ENCODE peak calls at places on chromosome 18, in five cellular contexts. F is endothelial cell, U is foreskin fibroblast, S is fibroblast of pulmonary artery, X is astrocyte of the spinal cord. J is an unnamed sample.

GRCh38 chr18:62486290-62486964 is 36.4 kb upstream of the ZCCHC2 start:
- DNase-seq in S (peak; percentile 39), F (no peak), X (peak; percentile 22), U (no peak), J (peak; percentile 58)

GRCh38 chr18:30945769-30946168 is 96.8 kb downstream of the DSC3 start:
- DNase-seq in F (no peak), X (peak; percentile 65), S (no peak), U (no peak), J (no peak)

GRCh38 chr18:48616484-48617255 is 77.8 kb downstream of the CTIF start:
- DNase-seq in U (no peak), S (peak; percentile 75), F (no peak), X (no peak), J (peak; percentile 82)

GRCh38 chr18:63443820-63444219 is 21.5 kb upstream of the VPS4B start:
- DNase-seq in S (no peak), F (no peak), U (no peak), X (no peak), J (no peak)

GRCh38 chr18:32289480-32290075 is 99.7 kb downstream of the MEP1B start:
- DNase-seq in U (peak; percentile 39), S (peak; percentile 86), X (peak; percentile 67), F (peak; percentile 74), J (peak; percentile 80)

GRCh38 chr18:28690836-28691835 is 514.2 kb upstream of the CDH2 start:
- DNase-seq in F (no peak), U (peak; percentile 45), S (peak; percentile 11), X (peak; percentile 39), J (no peak)

GRCh38 chr18:67104700-67105284 is 411.7 kb downstream of the DSEL start:
- DNase-seq in U (peak; percentile 25), S (peak; percentile 82), X (peak; percentile 61), F (peak; percentile 77), J (peak; percentile 70)

GRCh38 chr18:48116873-48117630 is 186.6 kb upstream of the SMAD2 start:
- DNase-seq in U (no peak), S (no peak), F (no peak), X (no peak), J (no peak)

GRCh38 chr18:6249110-6249680 is 165.5 kb downstream of the L3MBTL4 start:
- DNase-seq in S (no peak), F (no peak), X (no peak), U (no peak), J (no peak)

GRCh38 chr18:44733069-44733753 is 52.5 kb downstream of the SETBP1 start:
- DNase-seq in X (peak; percentile 92), U (peak; percentile 92), S (peak; percentile 42), F (no peak), J (peak; percentile 74)

GRCh38 chr18:23137093-23137640 is 1.9 kb downstream of the CABLES1 start:
- DNase-seq in U (no peak), X (no peak), F (peak; percentile 14), S (peak; percentile 47), J (peak; percentile 65)

GRCh38 chr18:6752200-6752873 is 22.8 kb downstream of the ARHGAP28 start:
- DNase-seq in X (peak; percentile 94), F (peak; percentile 13), S (peak; percentile 17), U (peak; percentile 30), J (peak; percentile 39)

GRCh38 chr18:37222383-37223378 is 342.9 kb downstream of the CELF4 start:
- DNase-seq in X (no peak), F (no peak), U (no peak), S (no peak), J (peak; percentile 4)

DNA sequence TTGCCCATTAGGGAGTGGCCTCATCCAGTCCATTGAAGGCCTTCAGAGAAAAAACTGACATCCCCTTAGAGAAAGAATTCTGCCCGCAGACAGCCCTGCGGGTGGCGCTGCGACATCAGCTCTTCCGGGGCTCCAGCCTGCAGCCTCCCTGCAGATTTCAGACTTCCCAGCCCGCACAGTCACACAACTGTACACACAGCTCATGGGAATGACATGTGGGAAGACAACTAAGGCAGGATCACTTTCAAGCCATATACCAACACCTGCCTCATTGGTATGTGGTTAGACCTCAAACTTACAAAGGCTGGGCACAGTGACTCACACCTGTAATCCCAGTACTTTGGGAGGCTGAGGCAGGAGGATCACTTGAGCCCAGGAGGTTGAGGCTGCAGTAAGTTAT is 24.8 kb upstream of the TUBB6 start:
- DNase-seq in S (peak; percentile 38), F (peak; percentile 53), U (peak; percentile 38), X (peak; percentile 38), J (no peak)
- TF ChIP-seq CTCF in S (peak; percentile 25), F (peak; percentile 36), U (peak; percentile 16), X (peak; percentile 43), J (peak; percentile 15)

GRCh38 chr18:8069708-8070107 is 502.6 kb downstream of the PTPRM start:
- DNase-seq in X (no peak), U (no peak), S (no peak), F (no peak), J (no peak)

DNA sequence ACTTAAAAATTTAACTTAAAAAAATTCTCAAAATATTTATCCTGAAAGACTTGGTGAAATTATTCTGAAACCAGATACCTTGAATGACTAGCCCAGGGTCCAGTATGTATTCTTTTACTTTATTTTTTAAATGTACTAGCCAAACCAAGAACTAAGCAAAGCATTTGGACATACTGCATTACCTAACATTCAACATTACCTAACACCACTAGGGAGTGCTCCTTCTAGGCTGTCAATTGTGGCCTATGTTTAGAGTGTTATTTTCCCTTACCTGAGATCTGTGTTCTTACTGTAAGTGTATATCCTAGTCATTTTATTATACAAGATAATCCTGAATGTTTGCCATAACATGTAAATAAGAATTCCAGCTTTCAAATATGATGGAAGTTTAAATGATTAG is 496.6 kb downstream of the PTPRM start:
- DNase-seq in U (no peak), S (no peak), F (no peak), X (no peak), J (no peak)
- TF ChIP-seq CTCF in U (no peak), S (no peak), F (no peak), X (no peak), J (no peak)

GRCh38 chr18:3447895-3448844 is 1.8 kb upstream of the TGIF1 start:
- DNase-seq in U (peak; percentile 99), S (peak; percentile 98), X (peak; percentile 99), F (peak; percentile 93), J (peak; percentile 96)
- TF ChIP-seq CTCF in U (no peak), S (peak; percentile 4), X (peak; percentile 26), F (peak; percentile 16), J (no peak)

GRCh38 chr18:52339891-52340371 is at the start of gene DCC:
- DNase-seq in U (peak; percentile 78), F (peak; percentile 67), X (peak; percentile 62), S (peak; percentile 61), J (peak; percentile 21)
- TF ChIP-seq CTCF in U (no peak), F (no peak), X (peak; percentile 60), S (peak; percentile 49), J (peak; percentile 31)

DNA sequence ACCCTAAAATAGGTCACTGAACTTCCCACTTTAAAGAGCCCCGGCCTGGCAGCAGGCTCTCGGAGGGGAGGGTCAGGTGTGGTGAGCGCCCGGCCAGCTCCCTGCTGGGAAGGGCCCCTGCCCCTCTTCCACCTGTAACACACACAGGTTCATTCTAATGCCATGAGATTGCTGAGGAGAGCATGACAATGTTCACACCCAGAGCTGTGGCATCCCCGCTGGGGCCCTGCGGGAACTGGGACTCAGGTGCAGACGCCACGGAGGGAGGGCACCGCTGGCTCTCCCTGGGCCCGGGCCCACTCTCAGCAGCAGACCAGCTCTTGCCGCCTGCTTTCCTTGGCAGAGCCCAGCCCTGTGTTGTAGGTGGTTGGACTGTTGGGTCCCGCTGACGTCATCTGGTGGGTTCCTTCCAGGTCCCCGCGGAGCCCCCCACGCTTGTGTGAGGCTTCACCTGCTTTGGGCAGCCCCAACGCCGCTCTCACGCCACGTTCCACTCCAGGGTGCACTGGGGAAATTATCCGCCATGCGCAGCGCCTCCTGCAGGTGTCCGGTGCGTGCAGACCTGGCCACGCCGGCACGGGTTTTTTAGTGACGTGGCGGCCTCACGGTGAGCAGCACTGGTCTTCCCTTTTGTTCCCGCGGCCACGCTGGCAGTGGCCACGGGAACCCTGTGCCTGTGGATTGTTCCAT is 50.4 kb upstream of the KCNG2 start:
- DNase-seq in S (no peak), F (no peak), U (no peak), X (no peak), J (no peak)
- TF ChIP-seq CTCF in S (no peak), F (no peak), U (no peak), X (no peak), J (no peak)

DNA sequence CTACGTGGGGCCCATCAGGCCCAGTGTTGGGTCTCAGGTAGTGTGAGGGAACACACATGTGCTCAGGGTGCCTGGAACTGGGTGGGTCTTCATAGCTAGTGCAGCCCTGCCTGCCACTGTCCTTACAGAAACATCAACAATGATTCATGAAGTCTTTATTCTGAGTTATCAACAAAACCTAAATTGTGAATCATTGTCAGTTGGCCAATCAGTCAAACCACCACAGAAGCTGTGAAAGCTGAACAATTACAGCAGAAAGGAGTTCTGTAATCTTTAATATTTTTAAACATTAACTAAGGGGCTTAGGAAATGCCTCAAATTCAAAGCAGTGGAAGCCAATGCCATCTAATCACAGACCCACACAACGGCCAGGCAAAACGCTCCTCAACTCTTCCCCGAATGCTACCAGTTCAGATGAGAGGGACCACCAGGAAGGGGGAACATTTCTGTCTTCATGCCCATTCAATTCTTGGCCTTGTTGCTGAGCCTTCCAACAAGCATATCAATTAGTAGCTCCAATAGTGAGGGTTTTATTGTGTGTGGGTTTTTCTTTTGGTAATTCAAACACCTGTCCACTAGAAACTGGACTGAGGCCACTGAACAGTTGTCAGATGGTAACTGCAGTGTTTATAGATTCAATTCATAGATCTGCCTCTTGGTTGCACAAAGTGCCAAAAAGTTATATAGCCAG is 83.0 kb upstream of the ZNF521 start:
- DNase-seq in S (no peak), F (no peak), U (no peak), X (no peak), J (no peak)
- TF ChIP-seq CTCF in S (no peak), F (no peak), U (no peak), X (no peak), J (no peak)

GRCh38 chr18:2293109-2293839 is 278.0 kb downstream of the METTL4 start:
- DNase-seq in S (no peak), F (no peak), U (no peak), X (no peak), J (no peak)
- TF ChIP-seq CTCF in S (no peak), F (peak; percentile 17), U (no peak), X (no peak), J (no peak)

DNA sequence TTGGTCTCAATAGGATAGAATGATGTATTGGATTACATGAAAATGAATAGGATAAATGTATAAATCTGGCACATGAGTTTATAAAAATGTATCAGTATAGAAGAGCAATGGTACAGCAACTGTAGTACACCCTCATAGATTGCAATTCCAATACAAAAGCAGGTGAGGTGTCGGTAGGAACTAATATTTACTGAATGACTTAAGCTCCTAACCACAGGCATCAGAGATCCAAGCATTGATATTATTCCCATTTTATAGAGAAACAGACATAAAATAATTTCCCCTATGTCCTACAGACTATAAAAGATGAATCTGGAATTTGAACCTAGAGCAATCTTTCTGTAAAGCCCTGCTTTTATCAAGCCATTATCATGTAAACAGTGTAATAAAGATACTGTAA is 227.4 kb downstream of the MBD2 start:
- DNase-seq in X (no peak), S (no peak), U (no peak), F (no peak), J (no peak)
- TF ChIP-seq CTCF in X (no peak), S (no peak), U (no peak), F (no peak), J (no peak)

J was measured in fibroblast of the aortic adventitia.